ENCODE peak calls at places on chromosomes 11 and 22, in ten cellular contexts. D is sciatic nerve, K is PC-9, X is psoas muscle, C is prostate gland, P is substantia nigra, A is progenitor cell of endocrine pancreas, S is Caki2, U is NCI-H1092 treated with DMSO at 0.1 percent for 48 hours, O is transverse colon. F is an unnamed sample.

GRCh38 chr22:29225422-29226090 is 19.9 kb downstream of the EMID1 start:
- DNase-seq in D (peak; percentile 79), K (no peak), X (peak; percentile 85), C (no peak), P (no peak), A (no peak), S (no peak), U (peak; percentile 68), O (peak; percentile 33), F (peak; percentile 2)

GRCh38 chr11:66136752-66137123 is 66.7 kb downstream of the PACS1 start:
- DNase-seq in D (no peak), K (no peak), X (no peak), C (no peak), P (no peak), A (no peak), S (peak; percentile 40), U (no peak), O (no peak), F (no peak)

GRCh38 chr22:19120829-19121630 is 1.2 kb downstream of the DGCR2 start:
- DNase-seq in D (no peak), K (peak; percentile 78), X (no peak), C (peak; percentile 48), P (no peak), A (peak; percentile 33), S (peak; percentile 57), U (no peak), O (peak; percentile 80), F (peak; percentile 89)

GRCh38 chr11:94774345-94774744 is 6.2 kb downstream of the AMOTL1 start:
- DNase-seq in D (no peak), K (peak; percentile 75), X (peak; percentile 59), C (no peak), P (no peak), A (no peak), S (no peak), U (no peak), O (no peak), F (no peak)

GRCh38 chr11:116930177-116930576 is 92.8 kb upstream of the APOA1 start:
- DNase-seq in D (no peak), K (peak; percentile 33), X (no peak), C (no peak), P (no peak), A (no peak), S (no peak), U (no peak), O (peak; percentile 33), F (peak; percentile 49)

GRCh38 chr22:20807315-20807752 is 33.4 kb downstream of the SERPIND1 start:
- DNase-seq in D (no peak), K (peak; percentile 72), X (no peak), C (no peak), P (no peak), A (no peak), S (peak; percentile 74), U (no peak), O (no peak), F (no peak)

GRCh38 chr11:11501546-11502274 is 120.1 kb downstream of the GALNT18 start:
- DNase-seq in D (no peak), K (no peak), X (no peak), C (no peak), P (no peak), A (no peak), S (no peak), U (peak; percentile 42), O (peak; percentile 23), F (no peak)

GRCh38 chr11:126495806-126496205 is 140.3 kb downstream of the ST3GAL4 start:
- DNase-seq in D (peak; percentile 38), K (no peak), X (peak; percentile 6), C (no peak), P (no peak), A (no peak), S (no peak), U (no peak), O (no peak), F (no peak)

GRCh38 chr22:39422101-39422500 is 22.5 kb downstream of the TAB1 start:
- DNase-seq in D (no peak), K (no peak), X (no peak), C (no peak), P (no peak), A (no peak), S (no peak), U (no peak), O (no peak), F (no peak)

GRCh38 chr11:1450958-1451710 is 35.4 kb downstream of the MOB2 start:
- DNase-seq in D (no peak), K (no peak), X (no peak), C (no peak), P (no peak), A (no peak), S (no peak), U (no peak), O (no peak), F (no peak)

GRCh38 chr11:124605719-124606118 is 5.5 kb upstream of the PANX3 start:
- DNase-seq in D (no peak), K (no peak), X (no peak), C (no peak), P (no peak), A (no peak), S (no peak), U (no peak), O (peak; percentile 12), F (no peak)

GRCh38 chr22:26979294-26979693 is 321.9 kb downstream of the MIAT start:
- DNase-seq in D (no peak), K (no peak), X (no peak), C (no peak), P (no peak), A (no peak), S (no peak), U (no peak), O (no peak), F (no peak)

GRCh38 chr22:24355574-24355973 is 71.8 kb upstream of the ADORA2A start:
- DNase-seq in D (no peak), K (no peak), X (no peak), C (no peak), P (no peak), A (no peak), S (no peak), U (no peak), O (no peak), F (no peak)

GRCh38 chr22:27668828-27669797 is 132.4 kb downstream of the MN1 start:
- DNase-seq in D (no peak), K (peak; percentile 94), X (peak; percentile 96), C (no peak), P (no peak), A (no peak), S (peak; percentile 100), U (no peak), O (peak; percentile 56), F (peak; percentile 52)

GRCh38 chr22:39999144-39999757 is 4.5 kb downstream of the FAM83F start:
- DNase-seq in D (no peak), K (no peak), X (no peak), C (no peak), P (no peak), A (no peak), S (peak; percentile 67), U (peak; percentile 32), O (peak; percentile 68), F (peak; percentile 89)

GRCh38 chr11:59000007-59000406 is 60.7 kb downstream of the GLYATL1 start:
- DNase-seq in D (no peak), K (no peak), X (no peak), C (no peak), P (no peak), A (no peak), S (no peak), U (no peak), O (no peak), F (no peak)

GRCh38 chr11:119016216-119017009 is 1.7 kb downstream of the RPS25 start:
- DNase-seq in D (no peak), K (peak; percentile 19), X (no peak), C (no peak), P (no peak), A (no peak), S (no peak), U (no peak), O (no peak), F (no peak)

GRCh38 chr11:71355266-71355665 is 92.9 kb downstream of the DHCR7 start:
- DNase-seq in D (no peak), K (no peak), X (no peak), C (no peak), P (no peak), A (no peak), S (peak; percentile 6), U (no peak), O (no peak), F (no peak)

GRCh38 chr11:45889966-45890365 is 4.5 kb downstream of the MAPK8IP1 start:
- DNase-seq in D (no peak), K (no peak), X (peak; percentile 28), C (no peak), P (no peak), A (no peak), S (no peak), U (no peak), O (no peak), F (no peak)

GRCh38 chr11:4606231-4607015 is 1.6 kb downstream of the TRIM68 start:
- DNase-seq in D (no peak), K (no peak), X (no peak), C (peak; percentile 58), P (no peak), A (no peak), S (no peak), U (peak; percentile 57), O (peak; percentile 22), F (peak; percentile 61)

GRCh38 chr11:65553301-65554001 is 4.7 kb downstream of the LTBP3 start:
- DNase-seq in D (no peak), K (peak; percentile 79), X (no peak), C (no peak), P (no peak), A (no peak), S (peak; percentile 51), U (peak; percentile 21), O (peak; percentile 52), F (peak; percentile 39)

GRCh38 chr11:78365381-78365792 is 52.2 kb downstream of the GAB2 start:
- DNase-seq in D (no peak), K (peak; percentile 95), X (no peak), C (no peak), P (no peak), A (peak; percentile 12), S (peak; percentile 39), U (no peak), O (no peak), F (no peak)

GRCh38 chr11:12684821-12685220 is 10.6 kb downstream of the TEAD1 start:
- DNase-seq in D (no peak), K (no peak), X (no peak), C (no peak), P (no peak), A (no peak), S (no peak), U (no peak), O (peak; percentile 46), F (peak; percentile 54)

GRCh38 chr11:78179459-78180071 is 8.9 kb downstream of the KCTD21 start:
- DNase-seq in D (no peak), K (peak; percentile 86), X (no peak), C (no peak), P (no peak), A (no peak), S (no peak), U (no peak), O (no peak), F (no peak)

GRCh38 chr11:104573431-104573830 is 324.8 kb downstream of the CASP12 start:
- DNase-seq in D (no peak), K (peak; percentile 49), X (no peak), C (no peak), P (no peak), A (no peak), S (no peak), U (no peak), O (no peak), F (no peak)

GRCh38 chr11:68044145-68044813 is 5.5 kb downstream of the TCIRG1 start:
- DNase-seq in D (no peak), K (no peak), X (peak; percentile 36), C (no peak), P (no peak), A (no peak), S (no peak), U (peak; percentile 51), O (no peak), F (no peak)

GRCh38 chr22:46864314-46865051 is 102.0 kb downstream of the TBC1D22A start:
- DNase-seq in D (no peak), K (peak; percentile 11), X (no peak), C (no peak), P (no peak), A (no peak), S (no peak), U (no peak), O (no peak), F (peak; percentile 73)

GRCh38 chr22:32396746-32397145 is 15.3 kb downstream of the RTCB start:
- DNase-seq in D (no peak), K (no peak), X (no peak), C (no peak), P (no peak), A (no peak), S (no peak), U (no peak), O (no peak), F (peak; percentile 62)